ENCODE peak calls at places on chromosomes 5 and 9, in four cellular contexts. K, G, Q and E are unnamed samples.

GRCh38 chr5:43679214-43679613 is 76.2 kb downstream of the NNT start:
- DNase-seq in K (no peak), G (no peak), Q (no peak), E (no peak)

GRCh38 chr5:143220748-143221211 is 182.7 kb downstream of the NR3C1 start:
- DNase-seq in K (no peak), G (no peak), Q (no peak), E (no peak)

GRCh38 chr5:157877821-157878220 is 18.9 kb upstream of the CLINT1 start:
- DNase-seq in K (no peak), G (no peak), Q (no peak), E (no peak)

GRCh38 chr5:59542841-59543825 is 350.4 kb downstream of the PDE4D start:
- DNase-seq in K (no peak), G (no peak), Q (no peak), E (no peak)

GRCh38 chr9:33852216-33852826 is 35.4 kb downstream of the UBE2R2 start:
- DNase-seq in K (no peak), G (peak; percentile 9), Q (peak; percentile 56), E (no peak)

GRCh38 chr5:180809403-180810209 is 7.0 kb upstream of the MGAT1 start:
- DNase-seq in K (peak; percentile 72), G (peak; percentile 50), Q (peak; percentile 89), E (peak; percentile 73)

GRCh38 chr5:59124983-59125960 is 542.4 kb downstream of the RAB3C start:
- DNase-seq in K (no peak), G (no peak), Q (no peak), E (no peak)

GRCh38 chr5:39863926-39864572 is 439.3 kb upstream of the DAB2 start:
- DNase-seq in K (no peak), G (no peak), Q (no peak), E (no peak)

GRCh38 chr5:17024686-17025180 is 88.6 kb upstream of the MYO10 start:
- DNase-seq in K (no peak), G (no peak), Q (no peak), E (no peak)

GRCh38 chr5:35971186-35971877 is 19.9 kb downstream of the UGT3A1 start:
- DNase-seq in K (no peak), G (no peak), Q (no peak), E (no peak)

GRCh38 chr9:133916159-133916541 is 76.0 kb downstream of the VAV2 start:
- DNase-seq in K (no peak), G (no peak), Q (no peak), E (no peak)

GRCh38 chr9:73643379-73644013 is 491.8 kb downstream of the ANXA1 start:
- DNase-seq in K (no peak), G (no peak), Q (no peak), E (no peak)

GRCh38 chr5:135835766-135836165 is 1.3 kb downstream of the SLC25A48 start:
- DNase-seq in K (no peak), G (no peak), Q (no peak), E (no peak)

GRCh38 chr9:36632892-36633291 is 60.2 kb downstream of the MELK start:
- DNase-seq in K (peak; percentile 10), G (no peak), Q (peak; percentile 15), E (no peak)

GRCh38 chr5:85709728-85710127 is 908.0 kb upstream of the COX7C start:
- DNase-seq in K (no peak), G (no peak), Q (no peak), E (no peak)

GRCh38 chr5:123949807-123950206 is 437.8 kb downstream of the CSNK1G3 start:
- DNase-seq in K (no peak), G (no peak), Q (no peak), E (no peak)

GRCh38 chr5:173459225-173459624 is 131.0 kb upstream of the STC2 start:
- DNase-seq in K (no peak), G (no peak), Q (no peak), E (no peak)

GRCh38 chr9:36900136-36900855 is 133.8 kb downstream of the PAX5 start:
- DNase-seq in K (no peak), G (no peak), Q (no peak), E (no peak)